ENCODE peak calls at places on chromosomes 1 and 21, in five cellular contexts. M is heart right ventricle, F is sigmoid colon, G is IMR-90, Y is neural progenitor cell. D is an unnamed sample. For H3K36me3, the result is how much of the 10 kb centered on the place peaks cover.

GRCh38 chr1:21278208-21278861 is 11.9 kb downstream of the ECE1 start:
- DNase-seq in M (peak), F (peak), G (no peak), Y (peak), D (peak)

GRCh38 chr1:159598196-159598595 is 10.6 kb downstream of the APCS start:
- DNase-seq in M (no peak), F (no peak), G (peak), Y (no peak), D (peak)

GRCh38 chr1:186202174-186202843 is 172.7 kb downstream of the TPR start:
- DNase-seq in M (peak), F (peak), G (no peak), Y (peak), D (no peak)

GRCh38 chr1:171152533-171152932 is 32.6 kb upstream of the FMO2 start:
- DNase-seq in M (peak), F (no peak), G (no peak), Y (no peak), D (no peak)

GRCh38 chr1:215405211-215405610 is 161.9 kb upstream of the KCTD3 start:
- DNase-seq in M (no peak), F (no peak), G (peak), Y (no peak), D (no peak)

GRCh38 chr1:61011514-61012263 is 70.7 kb upstream of the NFIA start:
- DNase-seq in M (no peak), F (no peak), G (no peak), Y (no peak), D (no peak)

GRCh38 chr1:204225841-204226745 is 12.3 kb upstream of the GOLT1A start:
- DNase-seq in M (no peak), F (no peak), G (peak), Y (no peak), D (no peak)

GRCh38 chr1:152112101-152112884 is 3.0 kb downstream of the TCHH start:
- DNase-seq in M (no peak), F (no peak), G (peak), Y (peak), D (no peak)

GRCh38 chr1:1763657-1764621 is 14.3 kb downstream of the NADK start:
- DNase-seq in M (no peak), F (no peak), G (no peak), Y (no peak), D (no peak)

GRCh38 chr1:201586806-201587205 is 47.9 kb downstream of the NAV1 start:
- DNase-seq in M (no peak), F (peak), G (no peak), Y (no peak), D (no peak)

GRCh38 chr1:202750761-202751160 is 40.5 kb upstream of the SYT2 start:
- DNase-seq in M (no peak), F (no peak), G (no peak), Y (no peak), D (no peak)

GRCh38 chr1:152697701-152698600 is at the start of gene LCE2A:
- DNase-seq in M (no peak), F (no peak), G (no peak), Y (no peak), D (no peak)

GRCh38 chr1:220243947-220244346 is 28.3 kb downstream of the RAB3GAP2 start:
- DNase-seq in M (no peak), F (no peak), G (no peak), Y (no peak), D (no peak)

GRCh38 chr1:241603626-241604337 is 36.4 kb downstream of the CHML start:
- DNase-seq in M (no peak), F (no peak), G (peak), Y (no peak), D (peak)

GRCh38 chr1:150621497-150622113 is 7.8 kb downstream of the ENSA start:
- DNase-seq in M (peak), F (peak), G (peak), Y (peak), D (peak)

GRCh38 chr21:42218836-42219605 is at the start of gene ABCG1:
- DNase-seq in M (no peak), F (peak), G (peak), Y (peak), D (no peak)

GRCh38 chr1:224116131-224116530 is 2.2 kb downstream of the FBXO28 start:
- DNase-seq in M (no peak), F (no peak), G (peak), Y (peak), D (no peak)

GRCh38 chr1:23613191-23614126 is 54.2 kb upstream of the ID3 start:
- DNase-seq in M (no peak), F (no peak), G (no peak), Y (no peak), D (no peak)

GRCh38 chr1:102096162-102096561 is 99.4 kb upstream of the OLFM3 start:
- DNase-seq in M (no peak), F (no peak), G (no peak), Y (peak), D (no peak)

GRCh38 chr1:167103236-167103894 is 9.5 kb downstream of the STYXL2 start:
- DNase-seq in M (no peak), F (no peak), G (no peak), Y (no peak), D (no peak)

GRCh38 chr21:43731891-43732711 is 13.2 kb downstream of the PDXK start:
- DNase-seq in M (no peak), F (no peak), G (no peak), Y (no peak), D (no peak)

GRCh38 chr21:25938673-25939395 is 204.1 kb downstream of the GABPA start:
- DNase-seq in M (peak), F (no peak), G (no peak), Y (no peak), D (no peak)

GRCh38 chr1:151943591-151943990 is 34.3 kb upstream of the THEM4 start:
- DNase-seq in M (no peak), F (no peak), G (no peak), Y (no peak), D (no peak)

GRCh38 chr1:10339815-10340214 is 59.0 kb upstream of the PGD start:
- DNase-seq in M (peak), F (no peak), G (peak), Y (peak), D (peak)
- H3K36me3 ChIP-seq in M (half or more), F (half or more), G (under half), Y (under half), D (under half)

GRCh38 chr21:18369115-18369514 is 34.5 kb downstream of the TMPRSS15 start:
- DNase-seq in M (no peak), F (no peak), G (no peak), Y (peak), D (no peak)

GRCh38 chr21:18370292-18370691 is 33.3 kb downstream of the TMPRSS15 start:
- DNase-seq in M (no peak), F (no peak), G (no peak), Y (no peak), D (no peak)

GRCh38 chr21:18373631-18374030 is 30.0 kb downstream of the TMPRSS15 start:
- DNase-seq in M (no peak), F (no peak), G (no peak), Y (no peak), D (peak)

DNA sequence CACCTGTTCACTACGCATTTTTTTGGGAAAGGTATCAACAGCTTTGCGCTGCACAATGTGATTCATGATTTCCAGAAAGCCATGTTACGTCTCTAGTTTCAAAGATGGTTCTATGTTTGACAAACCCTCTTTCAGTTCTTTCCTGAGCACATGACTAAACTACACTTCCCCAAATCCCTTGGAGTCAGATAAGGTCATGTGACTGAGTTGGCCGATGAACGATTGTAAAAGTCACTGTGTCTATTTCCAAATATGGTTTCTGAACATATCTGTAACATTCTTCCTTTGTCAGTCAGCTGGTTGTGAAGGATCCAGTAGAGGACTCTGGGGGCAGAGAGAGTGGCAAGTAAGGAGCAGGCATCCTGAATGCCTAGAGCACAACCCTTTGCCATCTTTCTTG is 35.4 kb downstream of the TMPRSS15 start:
- DNase-seq in M (no peak), F (no peak), G (no peak), Y (no peak), D (no peak)
- H3K36me3 ChIP-seq in M (under half), F (under half), G (under half), Y (under half), D (under half)

GRCh38 chr1:176165573-176165972 is 41.5 kb downstream of the COP1 start:
- DNase-seq in M (no peak), F (no peak), G (no peak), Y (no peak), D (no peak)

GRCh38 chr1:176164014-176164678 is 42.9 kb downstream of the COP1 start:
- DNase-seq in M (no peak), F (no peak), G (no peak), Y (no peak), D (no peak)

GRCh38 chr1:176172215-176172614 is 34.9 kb downstream of the COP1 start:
- DNase-seq in M (no peak), F (no peak), G (no peak), Y (no peak), D (no peak)

GRCh38 chr1:176167210-176167609 is 39.9 kb downstream of the COP1 start:
- DNase-seq in M (no peak), F (no peak), G (no peak), Y (no peak), D (no peak)
- H3K36me3 ChIP-seq in M (under half), F (under half), G (under half), Y (under half), D (under half)

GRCh38 chr1:39335278-39335677 is 130.8 kb downstream of the MACF1 start:
- DNase-seq in M (no peak), F (no peak), G (no peak), Y (no peak), D (no peak)
- H3K36me3 ChIP-seq in M (half or more), F (under half), G (half or more), Y (under half), D (half or more)

GRCh38 chr1:236916131-236916800 is 88.0 kb downstream of the MT1HL1 start:
- DNase-seq in M (no peak), F (no peak), G (no peak), Y (no peak), D (no peak)

GRCh38 chr1:236920270-236920894 is 83.9 kb downstream of the MT1HL1 start:
- DNase-seq in M (no peak), F (no peak), G (no peak), Y (no peak), D (no peak)

GRCh38 chr1:236914375-236914774 is 89.9 kb downstream of the MT1HL1 start:
- DNase-seq in M (no peak), F (no peak), G (no peak), Y (no peak), D (no peak)

GRCh38 chr1:236913371-236914037 is 90.7 kb downstream of the MT1HL1 start:
- DNase-seq in M (no peak), F (no peak), G (peak), Y (no peak), D (peak)

DNA sequence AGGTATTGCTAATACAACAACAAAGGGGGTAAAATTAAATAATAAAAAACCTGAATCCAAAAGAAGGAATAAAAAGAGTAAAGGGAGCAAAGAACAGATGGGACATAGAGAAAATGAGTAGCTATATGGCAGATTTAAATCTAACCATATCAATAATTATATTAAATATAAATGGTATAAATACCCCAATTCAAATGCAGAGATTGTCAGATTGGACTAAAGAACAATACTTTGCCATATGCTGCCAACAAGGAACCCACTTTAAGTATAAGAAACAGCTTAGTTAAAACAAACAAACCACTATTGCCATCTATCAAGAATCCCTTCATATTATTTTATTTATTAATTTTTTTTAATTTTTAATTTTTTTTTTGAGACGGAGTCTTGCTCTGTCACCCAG is 86.8 kb downstream of the MT1HL1 start:
- DNase-seq in M (no peak), F (no peak), G (no peak), Y (no peak), D (no peak)
- H3K36me3 ChIP-seq in M (under half), F (under half), G (under half), Y (under half), D (under half)